ENCODE peak calls at places on chromosomes 16 and 17, in five cellular contexts. One of them, this sample, is unnamed.

GRCh38 chr16:86577314-86577971 is 906 bp upstream of the FOXL1 start:
- DNase-seq in fibroblast of lung: peak; percentile 93
- DNase-seq in OCI-LY7: no peak
- DNase-seq in mucosa of descending colon: no peak
- DNase-seq in stomach: no peak
- DNase-seq in this sample: no peak

GRCh38 chr16:17852977-17853702 is 382.4 kb upstream of the XYLT1 start:
- DNase-seq in stomach: no peak
- DNase-seq in fibroblast of lung: no peak
- DNase-seq in OCI-LY7: no peak
- DNase-seq in mucosa of descending colon: no peak
- DNase-seq in this sample: no peak

GRCh38 chr17:6384481-6384880 is 50.4 kb downstream of the AIPL1 start:
- DNase-seq in OCI-LY7: no peak
- DNase-seq in mucosa of descending colon: no peak
- DNase-seq in fibroblast of lung: no peak
- DNase-seq in stomach: no peak
- DNase-seq in this sample: no peak

GRCh38 chr16:67967183-67967955 is 1.1 kb downstream of the SLC12A4 start:
- DNase-seq in stomach: no peak
- DNase-seq in fibroblast of lung: no peak
- DNase-seq in OCI-LY7: peak; percentile 58
- DNase-seq in mucosa of descending colon: no peak
- DNase-seq in this sample: no peak

GRCh38 chr16:31106509-31107464 is 1.4 kb upstream of the BCKDK start:
- DNase-seq in fibroblast of lung: no peak
- DNase-seq in mucosa of descending colon: no peak
- DNase-seq in OCI-LY7: no peak
- DNase-seq in stomach: no peak
- DNase-seq in this sample: no peak

GRCh38 chr16:90020838-90021382 is 1.7 kb upstream of the DBNDD1 start:
- DNase-seq in stomach: no peak
- DNase-seq in fibroblast of lung: no peak
- DNase-seq in mucosa of descending colon: no peak
- DNase-seq in OCI-LY7: peak; percentile 16
- DNase-seq in this sample: no peak

GRCh38 chr16:77965346-77965745 is 57.0 kb upstream of the CLEC3A start:
- DNase-seq in OCI-LY7: no peak
- DNase-seq in fibroblast of lung: no peak
- DNase-seq in stomach: no peak
- DNase-seq in mucosa of descending colon: no peak
- DNase-seq in this sample: no peak

GRCh38 chr16:22366889-22367288 is 7.5 kb downstream of the CDR2 start:
- DNase-seq in stomach: no peak
- DNase-seq in OCI-LY7: no peak
- DNase-seq in mucosa of descending colon: no peak
- DNase-seq in fibroblast of lung: no peak
- DNase-seq in this sample: no peak

GRCh38 chr17:2244545-2245525 is 58.8 kb downstream of the SMG6 start:
- DNase-seq in OCI-LY7: peak; percentile 84
- DNase-seq in mucosa of descending colon: peak; percentile 89
- DNase-seq in fibroblast of lung: peak; percentile 95
- DNase-seq in stomach: peak; percentile 85
- DNase-seq in this sample: peak; percentile 87

GRCh38 chr16:20814761-20815160 is 8.4 kb downstream of the REXO5 start:
- DNase-seq in stomach: no peak
- DNase-seq in mucosa of descending colon: no peak
- DNase-seq in fibroblast of lung: no peak
- DNase-seq in OCI-LY7: no peak
- DNase-seq in this sample: no peak

GRCh38 chr17:33127706-33128105 is 136.1 kb downstream of the SPACA3 start:
- DNase-seq in OCI-LY7: no peak
- DNase-seq in stomach: no peak
- DNase-seq in fibroblast of lung: no peak
- DNase-seq in mucosa of descending colon: no peak
- DNase-seq in this sample: no peak

GRCh38 chr16:74480150-74481029 is 59.1 kb upstream of the CLEC18B start:
- DNase-seq in OCI-LY7: no peak
- DNase-seq in mucosa of descending colon: peak; percentile 73
- DNase-seq in stomach: peak; percentile 49
- DNase-seq in fibroblast of lung: peak; percentile 34
- DNase-seq in this sample: peak; percentile 23

GRCh38 chr16:29710227-29711219 is 31.5 kb downstream of the QPRT start:
- DNase-seq in OCI-LY7: peak; percentile 83
- DNase-seq in stomach: no peak
- DNase-seq in fibroblast of lung: peak; percentile 75
- DNase-seq in mucosa of descending colon: no peak
- DNase-seq in this sample: peak; percentile 37

GRCh38 chr17:61815863-61816523 is 47.3 kb downstream of the BRIP1 start:
- DNase-seq in mucosa of descending colon: no peak
- DNase-seq in OCI-LY7: peak; percentile 7
- DNase-seq in stomach: no peak
- DNase-seq in fibroblast of lung: no peak
- DNase-seq in this sample: no peak

GRCh38 chr17:66431080-66431795 is 128.8 kb downstream of the PRKCA start:
- DNase-seq in stomach: no peak
- DNase-seq in OCI-LY7: no peak
- DNase-seq in mucosa of descending colon: no peak
- DNase-seq in fibroblast of lung: peak; percentile 70
- DNase-seq in this sample: no peak

GRCh38 chr16:29995330-29995910 is at the start of gene HIRIP3:
- DNase-seq in stomach: peak; percentile 90
- DNase-seq in OCI-LY7: peak; percentile 92
- DNase-seq in fibroblast of lung: peak; percentile 80
- DNase-seq in mucosa of descending colon: peak; percentile 91
- DNase-seq in this sample: peak; percentile 89

GRCh38 chr17:71926746-71927398 is 193.9 kb upstream of the SOX9 start:
- DNase-seq in fibroblast of lung: peak; percentile 58
- DNase-seq in mucosa of descending colon: no peak
- DNase-seq in stomach: no peak
- DNase-seq in OCI-LY7: no peak
- DNase-seq in this sample: no peak

GRCh38 chr16:67555795-67556212 is 6.5 kb upstream of the CTCF start:
- DNase-seq in fibroblast of lung: peak; percentile 47
- DNase-seq in stomach: no peak
- DNase-seq in OCI-LY7: peak; percentile 50
- DNase-seq in mucosa of descending colon: no peak
- DNase-seq in this sample: no peak

GRCh38 chr16:66427871-66428681 is 981 bp downstream of the BEAN1 start:
- DNase-seq in fibroblast of lung: no peak
- DNase-seq in stomach: no peak
- DNase-seq in mucosa of descending colon: peak; percentile 37
- DNase-seq in OCI-LY7: no peak
- DNase-seq in this sample: no peak

GRCh38 chr16:66426112-66427035 is 721 bp upstream of the BEAN1 start:
- DNase-seq in mucosa of descending colon: no peak
- DNase-seq in fibroblast of lung: no peak
- DNase-seq in stomach: no peak
- DNase-seq in OCI-LY7: no peak
- DNase-seq in this sample: no peak

GRCh38 chr16:66425651-66426050 is 1.4 kb upstream of the BEAN1 start:
- DNase-seq in OCI-LY7: no peak
- DNase-seq in mucosa of descending colon: no peak
- DNase-seq in stomach: no peak
- DNase-seq in fibroblast of lung: no peak
- DNase-seq in this sample: no peak

GRCh38 chr16:66427451-66427860 is 361 bp downstream of the BEAN1 start:
- DNase-seq in stomach: no peak
- DNase-seq in OCI-LY7: no peak
- DNase-seq in fibroblast of lung: no peak
- DNase-seq in mucosa of descending colon: no peak
- DNase-seq in this sample: no peak

DNA sequence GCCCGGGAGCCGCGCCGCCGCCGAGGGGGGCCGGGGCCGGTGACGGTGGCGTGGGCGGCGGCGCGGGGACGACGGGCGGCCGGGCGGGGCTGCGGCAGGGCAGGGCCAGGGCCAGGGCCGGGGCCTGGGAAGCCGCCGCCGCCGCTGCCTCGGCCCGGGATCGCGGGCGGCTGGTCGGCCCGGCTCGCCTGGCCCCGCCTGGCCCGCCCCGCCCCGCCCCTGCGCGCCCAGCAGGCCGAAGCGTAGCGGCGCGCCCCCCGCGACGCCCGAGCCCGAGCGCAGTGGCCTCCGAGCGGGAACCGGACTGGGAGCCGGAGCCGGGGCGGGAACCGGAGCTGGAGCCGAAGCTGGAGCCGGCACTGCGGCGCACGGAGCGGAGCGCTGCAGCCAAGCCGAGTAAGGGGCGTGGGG is at the start of gene BEAN1:
- DNase-seq in stomach: no peak
- DNase-seq in OCI-LY7: no peak
- DNase-seq in mucosa of descending colon: peak; percentile 43
- DNase-seq in fibroblast of lung: no peak
- DNase-seq in this sample: no peak
- H3K4me3 ChIP-seq in stomach: peak within 1 kb of the TSS; percentile 67
- H3K4me3 ChIP-seq in OCI-LY7: no peak within 1 kb of the TSS
- H3K4me3 ChIP-seq in mucosa of descending colon: no peak within 1 kb of the TSS
- H3K4me3 ChIP-seq in fibroblast of lung: peak within 1 kb of the TSS; percentile 25
- H3K4me3 ChIP-seq in this sample: peak within 1 kb of the TSS; percentile 8

DNA sequence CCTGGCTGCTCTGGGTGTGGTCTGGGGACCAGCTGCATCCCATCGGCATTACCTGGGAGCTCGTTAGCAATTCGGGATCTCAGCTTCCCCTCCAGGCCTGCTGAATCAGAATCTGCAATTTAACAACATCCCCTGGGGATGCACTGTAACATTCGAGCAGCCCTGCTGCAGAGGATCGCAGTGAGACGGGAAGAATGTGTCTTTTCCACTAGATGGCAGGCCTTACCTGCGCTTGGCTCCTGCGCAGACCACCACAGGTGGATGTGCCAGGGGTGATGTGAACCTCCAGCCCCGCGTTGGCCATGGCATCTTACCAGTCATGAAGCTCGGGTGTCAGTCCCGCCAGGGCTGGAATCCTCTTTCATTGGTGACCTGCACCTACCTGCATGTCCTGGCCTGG is 209.9 kb downstream of the PRKCB start:
- DNase-seq in OCI-LY7: peak; percentile 24
- DNase-seq in fibroblast of lung: no peak
- DNase-seq in mucosa of descending colon: no peak
- DNase-seq in stomach: no peak
- DNase-seq in this sample: no peak
- TF ChIP-seq CTCF in OCI-LY7: peak; percentile 64
- TF ChIP-seq CTCF in fibroblast of lung: no peak
- TF ChIP-seq CTCF in mucosa of descending colon: no peak
- TF ChIP-seq CTCF in stomach: no peak
- TF ChIP-seq CTCF in this sample: no peak

GRCh38 chr17:78131172-78132085 is 858 bp downstream of the TMC8 start:
- DNase-seq in fibroblast of lung: no peak
- DNase-seq in OCI-LY7: peak; percentile 70
- DNase-seq in mucosa of descending colon: peak; percentile 63
- DNase-seq in stomach: no peak
- DNase-seq in this sample: no peak
- H3K4me3 ChIP-seq in fibroblast of lung: no peak overlapping the region
- H3K4me3 ChIP-seq in OCI-LY7: peak overlapping the region; percentile 81
- H3K4me3 ChIP-seq in mucosa of descending colon: peak overlapping the region; percentile 11
- H3K4me3 ChIP-seq in stomach: peak overlapping the region; percentile 50
- H3K4me3 ChIP-seq in this sample: no peak overlapping the region

GRCh38 chr17:54967621-54968258 is 714 bp downstream of the COX11 start:
- DNase-seq in stomach: no peak
- DNase-seq in fibroblast of lung: peak; percentile 36
- DNase-seq in OCI-LY7: peak; percentile 29
- DNase-seq in mucosa of descending colon: peak; percentile 48
- DNase-seq in this sample: no peak
- TF ChIP-seq CTCF in stomach: peak; percentile 30
- TF ChIP-seq CTCF in fibroblast of lung: no peak
- TF ChIP-seq CTCF in OCI-LY7: peak; percentile 76
- TF ChIP-seq CTCF in mucosa of descending colon: no peak
- TF ChIP-seq CTCF in this sample: no peak